ENCODE peak calls at places on chromosomes 7 and 10, in four cellular contexts. R, L, X and O are unnamed samples.

GRCh38 chr10:118930614-118931013 is 98.9 kb upstream of the NANOS1 start:
- DNase-seq in L (no peak), X (no peak), R (no peak), O (no peak)

GRCh38 chr7:121488251-121488650 is 92.1 kb upstream of the FAM3C start:
- DNase-seq in R (no peak), L (no peak), X (no peak), O (no peak)

GRCh38 chr10:132485391-132485790 is 52.2 kb upstream of the INPP5A start:
- DNase-seq in L (no peak), X (no peak), R (no peak), O (no peak)

GRCh38 chr10:72088879-72089585 is 681 bp upstream of the SPOCK2 start:
- DNase-seq in R (no peak), X (no peak), L (no peak), O (no peak)

GRCh38 chr10:15485684-15486316 is 114.7 kb upstream of the FAM171A1 start:
- DNase-seq in X (no peak), L (no peak), R (no peak), O (no peak)

GRCh38 chr10:58511765-58512469 is 755 bp upstream of the BICC1 start:
- DNase-seq in R (no peak), L (no peak), X (no peak), O (no peak)

GRCh38 chr10:127563718-127564553 is 14.8 kb downstream of the NPS start:
- DNase-seq in R (no peak), L (no peak), X (no peak), O (no peak)

GRCh38 chr7:130141161-130141857 is 63.9 kb downstream of the TMEM209 start:
- DNase-seq in R (no peak), L (no peak), X (no peak), O (no peak)

GRCh38 chr10:60681103-60681502 is 97.2 kb upstream of the CDK1 start:
- DNase-seq in L (no peak), X (no peak), R (no peak), O (no peak)

GRCh38 chr7:27122075-27122910 is 8.3 kb downstream of the HOXA4 start:
- DNase-seq in X (no peak), L (no peak), R (no peak), O (no peak)

GRCh38 chr7:90520484-90520883 is 51.0 kb downstream of the PTTG1IP2 start:
- DNase-seq in R (no peak), X (peak), L (no peak), O (no peak)

GRCh38 chr7:146961617-146962016 is 845.0 kb downstream of the CNTNAP2 start:
- DNase-seq in X (peak), L (no peak), R (peak), O (no peak)

GRCh38 chr7:2151801-2152612 is 80.7 kb downstream of the MAD1L1 start:
- DNase-seq in L (no peak), R (no peak), X (no peak), O (peak)

GRCh38 chr10:8102708-8103401 is 48.4 kb downstream of the GATA3 start:
- DNase-seq in X (no peak), L (no peak), R (peak), O (no peak)

GRCh38 chr10:131142446-131143380 is 168.8 kb downstream of the TCERG1L start:
- DNase-seq in X (no peak), L (no peak), R (peak), O (no peak)

GRCh38 chr10:60040003-60040662 is 133.8 kb upstream of the CCDC6 start:
- DNase-seq in R (no peak), X (no peak), L (no peak), O (no peak)

GRCh38 chr7:71198887-71199286 is 66.9 kb downstream of the GALNT17 start:
- DNase-seq in X (no peak), R (no peak), L (no peak), O (no peak)

GRCh38 chr10:62399211-62399610 is 25.0 kb downstream of the ZNF365 start:
- DNase-seq in X (no peak), R (no peak), L (no peak), O (no peak)

GRCh38 chr7:82131224-82131623 is 312.4 kb downstream of the CACNA2D1 start:
- DNase-seq in L (no peak), R (no peak), X (no peak), O (no peak)